ENCODE peak calls at places on chromosomes 5 and 9, in ten cellular contexts. Y is activated CD8-positive, alpha-beta T cell treated with anti-CD3 and anti-CD28 coated beads, Interleukin-2, amount 10 ng/mL, durations not matched to agents 7 days and 5 days; R is PC-3; T is stimulated activated CD8-positive, alpha-beta memory T cell treated with anti-CD3 and anti-CD28 coated beads, Interleukin-12 subunit alpha, Interleukin-12 subunit beta, amount 100 ng/mL, for 1 hour; E is iris pigment epithelial cell; F is NCI-H2081; M is RWPE1; O is HepG2; B is aorta; W is C1 segment of cervical spinal cord. X is an unnamed sample.

GRCh38 chr5:39696672-39697398 is 272.1 kb upstream of the DAB2 start:
- DNase-seq in T (no peak), R (no peak), Y (no peak), W (no peak), E (peak; percentile 12), F (no peak), M (no peak), O (no peak), B (no peak), X (no peak)

GRCh38 chr5:50905996-50906395 is 239.6 kb downstream of the PARP8 start:
- DNase-seq in Y (no peak), E (no peak), O (no peak), B (no peak), W (no peak), F (no peak), R (no peak), T (no peak), M (no peak), X (no peak)

GRCh38 chr5:23013395-23013994 is 160.4 kb upstream of the CDH12 start:
- DNase-seq in W (no peak), Y (no peak), R (no peak), T (no peak), B (no peak), O (no peak), M (no peak), F (peak; percentile 73), E (no peak), X (no peak)

GRCh38 chr9:125784286-125785049 is 37.3 kb downstream of the PBX3 start:
- DNase-seq in F (no peak), R (no peak), Y (no peak), E (peak; percentile 65), W (no peak), B (no peak), M (no peak), T (no peak), O (no peak), X (no peak)

GRCh38 chr9:133074111-133074651 is 12.4 kb downstream of the CEL start:
- DNase-seq in E (peak; percentile 29), Y (no peak), M (no peak), R (no peak), F (no peak), T (no peak), O (no peak), B (peak; percentile 31), W (no peak), X (no peak)

GRCh38 chr5:73122875-73123810 is 2.8 kb downstream of the TMEM171 start:
- DNase-seq in W (no peak), Y (no peak), T (no peak), O (no peak), F (no peak), B (no peak), M (peak; percentile 34), E (peak; percentile 57), R (peak; percentile 21), X (no peak)

GRCh38 chr9:130118841-130119520 is 53.2 kb upstream of the NCS1 start:
- DNase-seq in O (no peak), W (no peak), E (peak; percentile 48), Y (no peak), F (peak; percentile 100), T (no peak), M (no peak), B (no peak), R (no peak), X (no peak)

GRCh38 chr5:120396186-120396585 is 67.9 kb upstream of the PRR16 start:
- DNase-seq in T (no peak), E (peak; percentile 68), M (peak; percentile 41), B (no peak), O (no peak), Y (no peak), R (peak; percentile 27), F (no peak), W (no peak), X (no peak)

GRCh38 chr9:131585375-131585774 is 40.1 kb downstream of the PRRT1B start:
- DNase-seq in R (no peak), E (peak; percentile 59), M (no peak), Y (peak; percentile 77), W (no peak), F (no peak), B (no peak), T (no peak), O (no peak), X (peak; percentile 57)

GRCh38 chr9:37936965-37937364 is 33.0 kb upstream of the SLC25A51 start:
- DNase-seq in M (peak; percentile 48), E (peak; percentile 92), O (no peak), B (no peak), W (no peak), F (no peak), R (no peak), Y (no peak), T (no peak), X (peak; percentile 66)

GRCh38 chr9:99398241-99398640 is 176.2 kb downstream of the SEC61B start:
- DNase-seq in E (no peak), M (no peak), F (no peak), O (no peak), W (no peak), B (no peak), R (no peak), T (no peak), Y (no peak), X (no peak)

GRCh38 chr5:98767563-98767962 is 5.9 kb upstream of the RGMB start:
- DNase-seq in M (no peak), T (no peak), W (no peak), O (no peak), B (no peak), F (no peak), R (no peak), E (no peak), Y (no peak), X (no peak)

GRCh38 chr5:139291051-139291450 is 2.5 kb upstream of the MATR3 start:
- DNase-seq in W (no peak), B (no peak), T (no peak), Y (no peak), R (no peak), F (no peak), M (no peak), O (no peak), E (no peak), X (no peak)

GRCh38 chr9:96015876-96016686 is 140.6 kb downstream of the ERCC6L2 start:
- DNase-seq in Y (peak; percentile 66), E (no peak), T (no peak), O (no peak), B (no peak), R (no peak), F (no peak), W (no peak), M (no peak), X (no peak)